ENCODE peak calls at places on chromosomes 3 and 15, in ten cellular contexts. X is hypothalamus; N is stimulated activated CD8-positive, alpha-beta memory T cell treated with anti-CD3 and anti-CD28 coated beads, Interleukin-7, amount 100 ng/mL, for 1 hour; T is head of caudate nucleus; R is left kidney; S is ELF-1; M is lower lobe of right lung; P is NCI-H1105 treated with DMSO at 0.1 percent for 48 hours; Y is GOT3; L is M059J. W is an unnamed sample.

GRCh38 chr3:153242900-153243299 is 80.9 kb downstream of the RAP2B start:
- DNase-seq in X (no peak), N (peak; percentile 20), T (no peak), R (no peak), S (no peak), M (no peak), P (no peak), Y (no peak), L (no peak), W (no peak)

GRCh38 chr15:32135326-32135725 is 105.0 kb downstream of the CHRNA7 start:
- DNase-seq in X (no peak), N (no peak), T (no peak), R (no peak), S (no peak), M (no peak), P (no peak), Y (no peak), L (no peak), W (no peak)

GRCh38 chr15:67992834-67993233 is 61.3 kb upstream of the PIAS1 start:
- DNase-seq in X (no peak), N (no peak), T (no peak), R (no peak), S (no peak), M (no peak), P (no peak), Y (no peak), L (peak; percentile 61), W (peak; percentile 42)

GRCh38 chr15:75725719-75726607 is 13.3 kb upstream of the CSPG4 start:
- DNase-seq in X (no peak), N (no peak), T (no peak), R (no peak), S (no peak), M (peak; percentile 24), P (no peak), Y (no peak), L (no peak), W (no peak)

GRCh38 chr3:58742239-58742638 is 75.7 kb upstream of the FAM3D start:
- DNase-seq in X (no peak), N (no peak), T (no peak), R (no peak), S (no peak), M (no peak), P (no peak), Y (no peak), L (no peak), W (no peak)

GRCh38 chr3:187852842-187853727 is 107.8 kb upstream of the BCL6 start:
- DNase-seq in X (no peak), N (no peak), T (no peak), R (no peak), S (no peak), M (no peak), P (no peak), Y (no peak), L (peak; percentile 32), W (no peak)

GRCh38 chr15:40472171-40472727 is 1.5 kb downstream of the CHST14 start:
- DNase-seq in X (no peak), N (no peak), T (no peak), R (no peak), S (no peak), M (no peak), P (no peak), Y (no peak), L (no peak), W (no peak)

GRCh38 chr3:100602506-100603444 is 6.6 kb upstream of the ADGRG7 start:
- DNase-seq in X (no peak), N (no peak), T (no peak), R (no peak), S (peak; percentile 23), M (no peak), P (no peak), Y (no peak), L (peak; percentile 61), W (peak; percentile 95)

GRCh38 chr15:44550256-44550655 is 13.3 kb downstream of the EIF3J start:
- DNase-seq in X (no peak), N (no peak), T (no peak), R (no peak), S (no peak), M (no peak), P (peak; percentile 5), Y (no peak), L (no peak), W (no peak)

GRCh38 chr3:143119974-143120715 is 574 bp downstream of the CHST2 start:
- DNase-seq in X (no peak), N (no peak), T (peak; percentile 47), R (peak; percentile 77), S (peak; percentile 36), M (peak; percentile 51), P (peak; percentile 72), Y (no peak), L (peak; percentile 41), W (peak; percentile 49)

GRCh38 chr3:26712211-26713026 is 89.8 kb downstream of the LRRC3B start:
- DNase-seq in X (no peak), N (no peak), T (no peak), R (peak; percentile 84), S (peak; percentile 9), M (no peak), P (peak; percentile 47), Y (no peak), L (peak; percentile 6), W (peak; percentile 73)

GRCh38 chr3:77147836-77148578 is 108.1 kb downstream of the ROBO2 start:
- DNase-seq in X (no peak), N (no peak), T (no peak), R (peak; percentile 6), S (no peak), M (no peak), P (no peak), Y (no peak), L (no peak), W (peak; percentile 3)

GRCh38 chr3:18885612-18886011 is 262.7 kb upstream of the KCNH8 start:
- DNase-seq in X (no peak), N (no peak), T (no peak), R (no peak), S (no peak), M (no peak), P (no peak), Y (no peak), L (no peak), W (no peak)

GRCh38 chr3:194328080-194328571 is 23.0 kb downstream of the CPN2 start:
- DNase-seq in X (no peak), N (no peak), T (no peak), R (peak; percentile 82), S (no peak), M (no peak), P (no peak), Y (no peak), L (peak; percentile 90), W (no peak)

GRCh38 chr15:82970078-82970686 is 15.8 kb upstream of the RAMAC start:
- DNase-seq in X (no peak), N (no peak), T (no peak), R (no peak), S (no peak), M (no peak), P (no peak), Y (no peak), L (no peak), W (no peak)

GRCh38 chr15:46304320-46304719 is 669.5 kb downstream of the SQOR start:
- DNase-seq in X (no peak), N (no peak), T (no peak), R (no peak), S (peak; percentile 19), M (no peak), P (no peak), Y (no peak), L (no peak), W (peak; percentile 66)

GRCh38 chr15:58139631-58140522 is 1.7 kb downstream of the AQP9 start:
- DNase-seq in X (no peak), N (no peak), T (no peak), R (no peak), S (no peak), M (no peak), P (no peak), Y (no peak), L (no peak), W (no peak)

GRCh38 chr15:65400760-65401606 is 21.8 kb downstream of the IGDCC4 start:
- DNase-seq in X (peak; percentile 39), N (peak; percentile 3), T (peak; percentile 63), R (peak; percentile 94), S (peak; percentile 94), M (peak; percentile 63), P (peak; percentile 95), Y (no peak), L (peak; percentile 61), W (peak; percentile 96)

GRCh38 chr15:66901336-66902100 is 163.9 kb upstream of the SMAD3 start:
- DNase-seq in X (no peak), N (no peak), T (no peak), R (no peak), S (no peak), M (no peak), P (no peak), Y (no peak), L (peak; percentile 70), W (peak; percentile 33)

GRCh38 chr3:126834596-126835471 is 130.8 kb downstream of the CHCHD6 start:
- DNase-seq in X (no peak), N (no peak), T (no peak), R (no peak), S (no peak), M (no peak), P (no peak), Y (no peak), L (peak; percentile 77), W (peak; percentile 59)

GRCh38 chr15:96462768-96463167 is 132.3 kb downstream of the NR2F2 start:
- DNase-seq in X (no peak), N (no peak), T (no peak), R (no peak), S (no peak), M (no peak), P (no peak), Y (no peak), L (no peak), W (no peak)

GRCh38 chr3:127967296-127967695 is 52.3 kb downstream of the KBTBD12 start:
- DNase-seq in X (no peak), N (no peak), T (no peak), R (no peak), S (no peak), M (no peak), P (no peak), Y (no peak), L (no peak), W (no peak)

GRCh38 chr3:159856496-159857098 is 132.0 kb upstream of the IL12A start:
- DNase-seq in X (no peak), N (no peak), T (no peak), R (peak; percentile 94), S (peak; percentile 31), M (no peak), P (peak; percentile 90), Y (no peak), L (no peak), W (no peak)

GRCh38 chr3:110708166-110708565 is 363.4 kb upstream of the NECTIN3 start:
- DNase-seq in X (no peak), N (no peak), T (no peak), R (no peak), S (no peak), M (no peak), P (no peak), Y (no peak), L (peak; percentile 40), W (peak; percentile 29)

GRCh38 chr15:73856458-73857192 is 16.7 kb upstream of the TBC1D21 start:
- DNase-seq in X (peak; percentile 7), N (no peak), T (no peak), R (no peak), S (peak; percentile 56), M (no peak), P (peak; percentile 57), Y (no peak), L (no peak), W (no peak)